ENCODE peak calls at places on chromosomes 13 and 19, in six cellular contexts. C is heart left ventricle; S is CD8-positive, alpha-beta T cell; E is mucosa of descending colon; P is H9; N is mesothelial cell of epicardium. R is an unnamed sample.
A peak's percentile ranks its signal among the peaks of the same experiment; 100 is the strongest.

GRCh38 chr19:44570984-44571684 is 41.7 kb upstream of the CEACAM20 start:
- DNase-seq in S (peak; percentile 12), N (peak; percentile 68), C (peak; percentile 64), E (no peak), P (peak; percentile 77), R (peak; percentile 86)

GRCh38 chr13:41402695-41403511 is 54.4 kb upstream of the RGCC start:
- DNase-seq in N (no peak), C (no peak), S (no peak), P (peak; percentile 71), E (no peak), R (no peak)

GRCh38 chr13:50451609-50452008 is 391.9 kb downstream of the DLEU7 start:
- DNase-seq in E (no peak), C (no peak), P (no peak), N (no peak), S (no peak), R (no peak)

GRCh38 chr13:29684441-29684840 is 89.0 kb upstream of the SLC7A1 start:
- DNase-seq in P (no peak), C (no peak), S (no peak), N (no peak), E (no peak), R (no peak)

GRCh38 chr13:40383132-40383531 is 283.3 kb downstream of the FOXO1 start:
- DNase-seq in P (peak; percentile 49), S (no peak), E (no peak), N (no peak), C (no peak), R (no peak)

GRCh38 chr13:101289764-101290163 is 126.5 kb downstream of the NALCN start:
- DNase-seq in C (no peak), N (peak; percentile 53), P (peak; percentile 75), S (no peak), E (no peak), R (no peak)

GRCh38 chr19:46133101-46133627 is 8.7 kb upstream of the IGFL3 start:
- DNase-seq in E (no peak), S (no peak), P (peak; percentile 88), C (peak; percentile 20), N (no peak), R (peak; percentile 45)

GRCh38 chr19:35123573-35123972 is 8.0 kb downstream of the FXYD3 start:
- DNase-seq in S (no peak), N (no peak), E (peak; percentile 64), C (no peak), P (no peak), R (peak; percentile 56)

GRCh38 chr19:31533114-31533513 is 183.9 kb upstream of the TSHZ3 start:
- DNase-seq in E (no peak), P (no peak), N (peak; percentile 28), S (no peak), C (peak; percentile 1), R (no peak)

GRCh38 chr19:15449620-15450527 is at the start of gene WIZ:
- DNase-seq in P (peak; percentile 75), C (peak; percentile 89), E (peak; percentile 92), N (peak; percentile 80), S (peak; percentile 79), R (peak; percentile 78)

GRCh38 chr13:67228031-67228430 is 2.1 kb downstream of the PCDH9 start:
- DNase-seq in P (no peak), N (no peak), S (no peak), E (no peak), C (no peak), R (no peak)

GRCh38 chr13:31891472-31891871 is 140.1 kb upstream of the FRY start:
- DNase-seq in C (no peak), N (no peak), S (no peak), E (no peak), P (no peak), R (peak; percentile 27)

GRCh38 chr13:72726721-72727416 is 560 bp downstream of the MZT1 start:
- DNase-seq in P (peak; percentile 60), E (peak; percentile 74), C (peak; percentile 34), N (peak; percentile 60), S (no peak), R (peak; percentile 10)

GRCh38 chr19:7562646-7563393 is 27.3 kb downstream of the PNPLA6 start:
- DNase-seq in P (peak; percentile 34), S (no peak), C (no peak), E (no peak), N (no peak), R (no peak)

GRCh38 chr19:3375221-3376088 is 9.1 kb downstream of the NFIC start:
- DNase-seq in N (no peak), P (no peak), S (no peak), C (peak; percentile 85), E (peak; percentile 66), R (no peak)

GRCh38 chr13:109790951-109791605 is 4.7 kb upstream of the IRS2 start:
- DNase-seq in C (no peak), S (peak; percentile 7), E (no peak), P (peak; percentile 40), N (no peak), R (no peak)

GRCh38 chr13:23979361-23980159 is 82.3 kb upstream of the C1QTNF9B start:
- DNase-seq in N (peak; percentile 62), C (peak; percentile 88), P (peak; percentile 67), S (peak; percentile 7), E (peak; percentile 69), R (peak; percentile 43)

GRCh38 chr13:53201454-53202225 is 173.0 kb downstream of the OLFM4 start:
- DNase-seq in N (no peak), C (no peak), S (no peak), E (peak; percentile 40), P (peak; percentile 75), R (no peak)

GRCh38 chr19:4620675-4621074 is 18.6 kb upstream of the TNFAIP8L1 start:
- DNase-seq in N (no peak), P (no peak), C (no peak), E (no peak), S (no peak), R (no peak)

GRCh38 chr13:64662887-64663593 is 2567.1 kb downstream of the PCDH9 start:
- DNase-seq in S (no peak), P (no peak), N (no peak), C (no peak), E (no peak), R (no peak)

GRCh38 chr13:113123226-113124150 is 889 bp downstream of the F10 start:
- DNase-seq in E (peak; percentile 21), C (no peak), P (peak; percentile 41), S (no peak), N (no peak), R (no peak)

GRCh38 chr19:11247391-11247790 is 8.0 kb downstream of the ANGPTL8 start:
- DNase-seq in N (no peak), E (no peak), S (no peak), P (no peak), C (peak; percentile 93), R (no peak)

GRCh38 chr13:67155898-67156717 is 74.0 kb downstream of the PCDH9 start:
- DNase-seq in S (no peak), E (no peak), N (no peak), C (no peak), P (no peak), R (no peak)

GRCh38 chr13:47837104-47837880 is 163.8 kb downstream of the SUCLA2 start:
- DNase-seq in E (no peak), P (no peak), C (no peak), S (no peak), N (no peak), R (no peak)

GRCh38 chr13:47835470-47836228 is 165.4 kb downstream of the SUCLA2 start:
- DNase-seq in S (no peak), C (no peak), N (no peak), E (no peak), P (no peak), R (no peak)

GRCh38 chr13:47831265-47831664 is 169.8 kb downstream of the SUCLA2 start:
- DNase-seq in C (no peak), S (no peak), P (no peak), E (no peak), N (no peak), R (no peak)

GRCh38 chr13:47829684-47830083 is 171.4 kb downstream of the SUCLA2 start:
- DNase-seq in C (no peak), N (no peak), S (no peak), E (no peak), P (no peak), R (no peak)

GRCh38 chr13:47832458-47832972 is 168.6 kb downstream of the SUCLA2 start:
- DNase-seq in C (no peak), S (no peak), N (no peak), E (no peak), P (no peak), R (no peak)
- TF ChIP-seq CTCF in C (no peak), S (no peak), N (no peak), E (no peak), P (peak; percentile 41), R (no peak)

DNA sequence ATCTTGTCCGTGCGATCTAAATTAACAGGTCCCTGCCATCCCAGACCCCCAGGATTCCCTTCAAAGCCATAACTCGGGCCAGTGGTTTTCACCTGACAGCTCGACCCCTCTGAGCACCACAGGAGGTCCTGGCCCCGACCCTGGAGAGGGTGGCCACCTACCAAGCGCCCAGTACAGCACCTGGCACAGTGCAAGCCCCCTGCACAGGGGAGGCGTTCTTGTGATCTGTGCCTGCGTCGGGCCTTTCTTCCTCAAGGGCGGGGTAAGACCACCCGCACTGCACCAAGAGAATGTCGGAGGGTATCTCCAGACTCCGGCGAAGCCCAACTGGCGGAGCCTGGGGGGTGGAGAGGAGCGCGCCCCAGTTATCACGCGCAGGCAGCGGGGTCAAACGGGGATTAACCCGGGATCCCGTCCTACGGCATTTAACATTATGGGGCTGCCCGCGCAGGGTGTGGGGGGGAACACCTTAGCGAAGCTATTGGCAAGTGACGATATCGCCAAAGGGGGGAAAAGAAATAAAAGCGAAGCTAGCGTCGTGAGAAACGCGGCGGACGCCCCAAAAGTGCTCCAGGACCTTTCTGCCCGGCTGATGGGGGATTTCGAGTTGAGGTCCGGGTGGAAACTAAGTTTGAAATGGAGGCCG is 1.3 kb upstream of the HNRNPL start:
- DNase-seq in S (no peak), E (peak; percentile 68), N (peak; percentile 62), P (no peak), C (no peak), R (no peak)
- TF ChIP-seq CTCF in S (no peak), E (no peak), N (no peak), P (no peak), C (no peak), R (no peak)

GRCh38 chr19:41521860-41522555 is 54.0 kb upstream of the CEACAM21 start:
- DNase-seq in C (no peak), P (no peak), S (peak; percentile 24), N (no peak), E (peak; percentile 41), R (peak; percentile 21)
- TF ChIP-seq CTCF in C (no peak), P (no peak), S (no peak), N (no peak), E (no peak), R (no peak)

DNA sequence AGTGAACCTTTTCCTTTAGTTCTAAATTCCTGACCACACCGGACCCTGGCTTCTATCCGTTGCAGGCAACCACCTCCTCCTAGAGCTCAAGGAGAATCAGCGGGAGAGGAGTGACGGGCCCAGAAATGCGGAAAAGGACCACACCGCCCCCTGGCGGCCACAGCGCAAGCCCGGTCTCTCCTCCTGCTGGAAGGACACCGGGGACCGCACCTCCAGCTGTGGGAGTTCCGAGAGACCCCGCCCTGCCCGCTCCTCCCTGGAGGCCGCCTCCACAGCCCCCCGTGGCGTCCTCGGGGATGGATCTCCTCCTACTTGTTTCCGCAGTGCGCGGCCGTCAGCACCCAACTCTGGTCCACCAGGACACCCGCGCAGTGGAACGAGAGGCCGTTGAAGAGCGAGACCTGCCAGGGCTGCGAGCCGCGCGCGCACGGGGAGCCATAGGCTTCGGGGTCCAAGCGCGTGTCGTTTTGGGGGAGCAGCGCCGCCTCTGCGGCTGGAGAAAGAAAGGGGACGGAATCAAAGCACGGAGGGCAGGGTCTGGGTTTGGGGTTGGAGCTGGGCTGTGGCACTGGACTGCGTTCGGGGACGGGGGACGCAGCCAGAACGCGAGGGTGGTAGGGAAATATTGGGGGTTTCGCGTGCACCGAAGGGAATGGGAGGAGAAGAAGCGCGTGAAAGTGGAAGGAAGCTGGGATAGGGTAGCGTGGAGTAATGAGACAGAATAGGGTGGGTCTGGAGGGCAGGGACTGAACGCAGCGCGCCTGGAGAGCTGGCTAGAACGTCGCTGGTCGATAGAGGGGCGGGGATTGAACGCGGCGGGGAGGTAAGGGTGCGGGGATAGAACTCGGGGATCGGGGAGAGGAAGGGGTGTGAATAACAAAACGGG is 2.5 kb downstream of the KLK10 start:
- DNase-seq in P (peak; percentile 94), N (peak; percentile 73), C (peak; percentile 43), E (peak; percentile 64), S (peak; percentile 48), R (peak; percentile 98)
- TF ChIP-seq CTCF in P (peak; percentile 97), N (peak; percentile 52), C (peak; percentile 60), E (peak; percentile 32), S (no peak), R (peak; percentile 98)

R was measured in Calu3.